ENCODE peak calls at places on chromosomes 6 and 20, in four cellular contexts. One of them, this sample, is unnamed.

GRCh38 chr20:42792052-42792451 is 397.7 kb downstream of the PTPRT start:
- DNase-seq in upper lobe of right lung: no peak
- DNase-seq in AG04450: no peak
- DNase-seq in cardiac fibroblast: no peak
- DNase-seq in this sample: no peak

GRCh38 chr6:70371454-70372105 is 41.7 kb upstream of the FAM135A start:
- DNase-seq in upper lobe of right lung: no peak
- DNase-seq in AG04450: peak; percentile 54
- DNase-seq in cardiac fibroblast: peak; percentile 79
- DNase-seq in this sample: no peak

GRCh38 chr6:28988536-28989415 is 16.3 kb downstream of the ZNF311 start:
- DNase-seq in upper lobe of right lung: peak; percentile 81
- DNase-seq in AG04450: no peak
- DNase-seq in cardiac fibroblast: peak; percentile 72
- DNase-seq in this sample: no peak

GRCh38 chr20:48238326-48238725 is 453.0 kb upstream of the SULF2 start:
- DNase-seq in upper lobe of right lung: no peak
- DNase-seq in AG04450: no peak
- DNase-seq in cardiac fibroblast: peak; percentile 30
- DNase-seq in this sample: peak; percentile 13

GRCh38 chr20:11993886-11994466 is 76.3 kb downstream of the BTBD3 start:
- DNase-seq in upper lobe of right lung: no peak
- DNase-seq in AG04450: no peak
- DNase-seq in cardiac fibroblast: no peak
- DNase-seq in this sample: no peak

GRCh38 chr20:32429745-32430360 is 71.7 kb downstream of the ASXL1 start:
- DNase-seq in upper lobe of right lung: no peak
- DNase-seq in AG04450: no peak
- DNase-seq in cardiac fibroblast: no peak
- DNase-seq in this sample: no peak

GRCh38 chr20:41480054-41480770 is 113.6 kb upstream of the EMILIN3 start:
- DNase-seq in upper lobe of right lung: no peak
- DNase-seq in AG04450: no peak
- DNase-seq in cardiac fibroblast: peak; percentile 24
- DNase-seq in this sample: no peak

GRCh38 chr6:99092009-99092408 is 144.3 kb upstream of the FBXL4 start:
- DNase-seq in upper lobe of right lung: no peak
- DNase-seq in AG04450: no peak
- DNase-seq in cardiac fibroblast: no peak
- DNase-seq in this sample: no peak

GRCh38 chr6:34877259-34877658 is 10.6 kb downstream of the TAF11 start:
- DNase-seq in upper lobe of right lung: no peak
- DNase-seq in AG04450: no peak
- DNase-seq in cardiac fibroblast: no peak
- DNase-seq in this sample: no peak

GRCh38 chr6:100479180-100480035 is 14.7 kb upstream of the SIM1 start:
- DNase-seq in upper lobe of right lung: no peak
- DNase-seq in AG04450: no peak
- DNase-seq in cardiac fibroblast: peak; percentile 72
- DNase-seq in this sample: no peak

GRCh38 chr20:23228912-23229311 is 121.7 kb upstream of the NXT1 start:
- DNase-seq in upper lobe of right lung: no peak
- DNase-seq in AG04450: peak; percentile 83
- DNase-seq in cardiac fibroblast: peak; percentile 85
- DNase-seq in this sample: no peak

GRCh38 chr20:47677314-47678129 is 107.8 kb downstream of the SULF2 start:
- DNase-seq in upper lobe of right lung: peak; percentile 77
- DNase-seq in AG04450: no peak
- DNase-seq in cardiac fibroblast: peak; percentile 42
- DNase-seq in this sample: no peak

GRCh38 chr6:165835410-165835851 is 172.4 kb upstream of the PDE10A start:
- DNase-seq in upper lobe of right lung: no peak
- DNase-seq in AG04450: no peak
- DNase-seq in cardiac fibroblast: no peak
- DNase-seq in this sample: no peak

GRCh38 chr20:24777746-24778145 is 171.3 kb upstream of the CST7 start:
- DNase-seq in upper lobe of right lung: no peak
- DNase-seq in AG04450: no peak
- DNase-seq in cardiac fibroblast: no peak
- DNase-seq in this sample: no peak

GRCh38 chr6:127202676-127203075 is 64.0 kb upstream of the RNF146 start:
- DNase-seq in upper lobe of right lung: no peak
- DNase-seq in AG04450: no peak
- DNase-seq in cardiac fibroblast: no peak
- DNase-seq in this sample: no peak

GRCh38 chr6:157528931-157529653 is 148.1 kb downstream of the ZDHHC14 start:
- DNase-seq in upper lobe of right lung: no peak
- DNase-seq in AG04450: no peak
- DNase-seq in cardiac fibroblast: peak; percentile 48
- DNase-seq in this sample: peak; percentile 92

GRCh38 chr20:34874094-34874654 is 1.5 kb upstream of the GGT7 start:
- DNase-seq in upper lobe of right lung: no peak
- DNase-seq in AG04450: peak; percentile 74
- DNase-seq in cardiac fibroblast: peak; percentile 94
- DNase-seq in this sample: peak; percentile 48

GRCh38 chr6:57303931-57304681 is 13.3 kb upstream of the PRIM2 start:
- DNase-seq in upper lobe of right lung: no peak
- DNase-seq in AG04450: no peak
- DNase-seq in cardiac fibroblast: peak; percentile 48
- DNase-seq in this sample: no peak

GRCh38 chr6:84618046-84618752 is 146.2 kb downstream of the TBX18 start:
- DNase-seq in upper lobe of right lung: no peak
- DNase-seq in AG04450: peak; percentile 50
- DNase-seq in cardiac fibroblast: peak; percentile 90
- DNase-seq in this sample: no peak

GRCh38 chr6:7188492-7188891 is 80.7 kb downstream of the RREB1 start:
- DNase-seq in upper lobe of right lung: no peak
- DNase-seq in AG04450: no peak
- DNase-seq in cardiac fibroblast: no peak
- DNase-seq in this sample: no peak

DNA sequence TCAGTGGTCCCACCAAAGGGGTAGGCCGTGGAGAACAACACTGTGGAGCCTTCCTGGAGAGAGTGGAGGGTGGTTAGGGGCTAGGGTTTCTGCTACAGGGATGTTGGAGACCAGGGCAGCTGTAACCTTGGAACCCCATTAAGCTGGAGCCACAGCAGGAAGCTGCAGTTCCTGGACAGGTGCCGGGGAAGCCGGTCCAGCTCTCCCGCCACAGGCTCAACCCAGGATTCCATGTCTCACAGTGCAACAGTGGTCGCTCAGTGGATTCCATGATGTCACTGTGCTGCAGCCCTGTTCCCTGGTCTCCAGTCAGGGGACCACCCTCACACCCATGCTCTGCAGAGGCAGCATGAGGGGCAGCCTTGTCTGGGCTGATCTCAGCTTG is 264.6 kb upstream of the CDYL start:
- DNase-seq in upper lobe of right lung: no peak
- DNase-seq in AG04450: no peak
- DNase-seq in cardiac fibroblast: no peak
- DNase-seq in this sample: no peak
- TF ChIP-seq CTCF in upper lobe of right lung: no peak
- TF ChIP-seq CTCF in AG04450: no peak
- TF ChIP-seq CTCF in cardiac fibroblast: no peak
- TF ChIP-seq CTCF in this sample: no peak

DNA sequence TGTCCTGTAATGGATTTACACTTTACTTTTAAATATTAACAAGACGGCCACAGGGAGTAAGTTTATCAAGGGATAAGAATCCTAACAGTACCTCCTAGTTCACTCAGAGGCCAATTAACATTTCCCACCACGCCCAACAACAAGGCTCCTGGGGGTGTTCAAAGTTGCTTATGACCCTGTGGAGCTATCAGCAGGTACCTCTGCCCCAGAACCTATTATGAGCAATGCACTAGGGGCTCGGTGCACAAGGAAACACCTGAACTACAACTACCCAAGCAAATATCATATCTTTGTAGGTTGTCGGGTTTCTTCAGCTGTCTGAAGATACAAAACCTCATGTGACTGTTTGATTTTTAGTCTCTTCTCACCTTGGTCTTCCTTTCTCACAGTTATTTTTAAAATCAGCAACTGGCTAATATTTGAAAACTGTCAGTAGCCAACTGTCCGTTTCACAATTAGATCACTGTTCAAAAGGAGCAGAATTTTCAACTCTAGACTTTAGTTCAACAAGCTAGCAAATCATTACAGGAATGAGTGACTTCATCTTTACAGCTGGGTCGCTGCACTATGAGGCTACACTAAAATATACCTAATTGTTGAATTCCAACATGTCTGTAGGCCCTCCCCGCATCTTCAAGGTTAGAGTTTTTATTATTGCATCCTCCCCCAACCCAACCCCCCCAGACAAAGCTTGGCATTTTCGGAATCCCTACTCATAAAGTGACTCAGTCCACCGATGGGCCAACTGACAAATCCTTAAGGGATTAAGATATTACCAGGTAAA is 38.1 kb downstream of the B4GALT5 start:
- DNase-seq in upper lobe of right lung: no peak
- DNase-seq in AG04450: no peak
- DNase-seq in cardiac fibroblast: no peak
- DNase-seq in this sample: no peak
- H3K4me3 ChIP-seq in upper lobe of right lung: no peak overlapping the region
- H3K4me3 ChIP-seq in AG04450: no peak overlapping the region
- H3K4me3 ChIP-seq in cardiac fibroblast: no peak overlapping the region
- H3K4me3 ChIP-seq in this sample: peak overlapping the region; percentile 27

GRCh38 chr6:116108836-116109235 is 8.2 kb downstream of the NT5DC1 start:
- DNase-seq in upper lobe of right lung: no peak
- DNase-seq in AG04450: no peak
- DNase-seq in cardiac fibroblast: no peak
- DNase-seq in this sample: no peak

GRCh38 chr6:116113386-116113785 is 12.5 kb downstream of the COL10A1 start:
- DNase-seq in upper lobe of right lung: no peak
- DNase-seq in AG04450: no peak
- DNase-seq in cardiac fibroblast: no peak
- DNase-seq in this sample: no peak

GRCh38 chr6:116115781-116116180 is 10.2 kb downstream of the COL10A1 start:
- DNase-seq in upper lobe of right lung: no peak
- DNase-seq in AG04450: no peak
- DNase-seq in cardiac fibroblast: peak; percentile 36
- DNase-seq in this sample: no peak

GRCh38 chr6:116106146-116106545 is 5.5 kb downstream of the NT5DC1 start:
- DNase-seq in upper lobe of right lung: no peak
- DNase-seq in AG04450: no peak
- DNase-seq in cardiac fibroblast: peak; percentile 89
- DNase-seq in this sample: no peak

GRCh38 chr6:116111552-116112528 is 11.2 kb downstream of the NT5DC1 start:
- DNase-seq in upper lobe of right lung: no peak
- DNase-seq in AG04450: no peak
- DNase-seq in cardiac fibroblast: peak; percentile 67
- DNase-seq in this sample: no peak
- TF ChIP-seq CTCF in upper lobe of right lung: peak; percentile 42
- TF ChIP-seq CTCF in AG04450: peak; percentile 70
- TF ChIP-seq CTCF in cardiac fibroblast: peak; percentile 67
- TF ChIP-seq CTCF in this sample: peak; percentile 92

DNA sequence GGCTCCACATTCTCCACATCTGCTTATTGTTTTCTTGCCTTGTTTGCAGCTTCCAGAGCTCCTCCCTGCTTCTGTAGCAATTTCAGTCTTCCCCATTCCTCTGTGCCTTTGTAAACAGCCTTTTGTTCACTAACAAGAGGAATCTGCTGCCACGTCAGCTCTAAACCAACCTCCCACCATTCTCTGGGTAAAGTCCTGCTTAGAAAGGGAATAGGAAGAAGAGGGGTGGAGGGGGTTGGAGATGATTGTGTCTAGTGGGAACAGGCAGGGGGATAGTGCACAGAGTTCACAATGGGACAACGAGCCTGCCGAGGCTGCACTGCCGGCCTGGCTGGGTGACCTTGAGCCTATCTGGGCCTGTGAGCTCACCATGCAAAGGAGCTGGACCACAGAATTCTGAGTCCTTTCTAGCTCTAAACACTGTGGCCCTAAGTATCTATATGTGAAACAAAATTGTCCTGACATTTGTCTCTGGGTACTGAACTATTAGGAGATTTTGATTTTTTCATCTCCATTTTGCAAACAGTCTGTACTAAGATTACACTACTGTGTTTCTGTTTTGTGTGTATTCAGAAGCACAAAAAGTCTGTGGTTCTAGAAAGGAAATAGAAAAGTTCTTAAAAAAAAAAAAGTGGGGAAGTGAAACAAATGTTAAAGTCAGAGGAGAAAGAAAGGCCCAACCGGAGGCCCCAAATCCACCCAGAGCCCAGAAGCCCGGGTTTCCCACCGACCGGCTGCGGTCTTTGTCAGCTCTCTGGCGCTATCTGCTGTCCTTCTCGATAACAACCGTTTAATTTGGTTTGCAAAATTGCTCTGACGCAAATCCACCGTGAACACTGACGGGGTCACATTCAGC is 1.4 kb upstream of the PRND start:
- DNase-seq in upper lobe of right lung: peak; percentile 81
- DNase-seq in AG04450: peak; percentile 43
- DNase-seq in cardiac fibroblast: peak; percentile 81
- DNase-seq in this sample: no peak
- H3K4me3 ChIP-seq in upper lobe of right lung: no peak overlapping the region
- H3K4me3 ChIP-seq in AG04450: no peak overlapping the region
- H3K4me3 ChIP-seq in cardiac fibroblast: no peak overlapping the region
- H3K4me3 ChIP-seq in this sample: no peak overlapping the region

GRCh38 chr6:169386431-169387057 is 132.9 kb upstream of the THBS2 start:
- DNase-seq in upper lobe of right lung: no peak
- DNase-seq in AG04450: no peak
- DNase-seq in cardiac fibroblast: peak; percentile 31
- DNase-seq in this sample: no peak
- TF ChIP-seq CTCF in upper lobe of right lung: no peak
- TF ChIP-seq CTCF in AG04450: no peak
- TF ChIP-seq CTCF in cardiac fibroblast: no peak
- TF ChIP-seq CTCF in this sample: no peak

DNA sequence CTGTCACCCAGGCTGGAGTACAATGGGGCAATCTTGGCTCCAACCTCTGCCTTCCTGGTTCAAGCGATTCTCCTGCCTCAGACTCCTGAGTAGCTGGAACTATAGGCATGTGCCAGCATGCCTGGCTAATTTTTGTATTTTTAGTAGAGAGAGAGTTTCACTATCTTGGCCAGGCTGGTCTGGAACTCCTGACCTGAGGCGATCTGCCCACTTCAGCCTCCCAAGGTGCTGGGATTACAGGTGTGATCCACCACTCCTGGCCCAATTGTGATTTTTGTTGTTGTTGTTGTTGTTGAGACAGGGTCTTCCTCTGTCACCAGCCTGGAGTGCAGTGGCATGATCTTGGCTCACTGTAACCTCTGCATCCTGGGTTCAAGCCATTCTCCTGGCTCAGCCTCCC is 69.3 kb downstream of the CBFA2T2 start:
- DNase-seq in upper lobe of right lung: no peak
- DNase-seq in AG04450: no peak
- DNase-seq in cardiac fibroblast: no peak
- DNase-seq in this sample: no peak
- H3K4me3 ChIP-seq in upper lobe of right lung: no peak overlapping the region
- H3K4me3 ChIP-seq in AG04450: no peak overlapping the region
- H3K4me3 ChIP-seq in cardiac fibroblast: no peak overlapping the region
- H3K4me3 ChIP-seq in this sample: no peak overlapping the region

GRCh38 chr6:2213082-2213481 is 32.3 kb downstream of the GMDS start:
- DNase-seq in upper lobe of right lung: no peak
- DNase-seq in AG04450: no peak
- DNase-seq in cardiac fibroblast: no peak
- DNase-seq in this sample: no peak

GRCh38 chr6:2204272-2204671 is 41.1 kb downstream of the GMDS start:
- DNase-seq in upper lobe of right lung: no peak
- DNase-seq in AG04450: no peak
- DNase-seq in cardiac fibroblast: no peak
- DNase-seq in this sample: no peak

GRCh38 chr6:2205396-2205795 is 40.0 kb downstream of the GMDS start:
- DNase-seq in upper lobe of right lung: no peak
- DNase-seq in AG04450: no peak
- DNase-seq in cardiac fibroblast: no peak
- DNase-seq in this sample: no peak

GRCh38 chr6:2209226-2209809 is 36.1 kb downstream of the GMDS start:
- DNase-seq in upper lobe of right lung: no peak
- DNase-seq in AG04450: no peak
- DNase-seq in cardiac fibroblast: peak; percentile 34
- DNase-seq in this sample: no peak
- TF ChIP-seq CTCF in upper lobe of right lung: peak; percentile 52
- TF ChIP-seq CTCF in AG04450: peak; percentile 63
- TF ChIP-seq CTCF in cardiac fibroblast: peak; percentile 77
- TF ChIP-seq CTCF in this sample: peak; percentile 94